ENCODE peak calls at places on chromosomes 13 and 19, in seven cellular contexts. Q is MM.1S, V is SK-N-SH, L is PC-9, N is GM23338, K is PC-3, R is HCT116. I is an unnamed sample. For H3K27me3 and H3K9me2, the result is how much of the 10 kb centered on the place peaks cover.

GRCh38 chr19:17302391-17303166 is 646 bp downstream of the ABHD8 start:
- DNase-seq in K (peak), Q (no peak), N (peak), R (no peak), V (no peak), L (peak), I (no peak)

GRCh38 chr19:28726533-28726932 is 486.4 kb downstream of the UQCRFS1 start:
- DNase-seq in Q (no peak), N (no peak), V (no peak), R (no peak), L (no peak), K (no peak), I (no peak)

GRCh38 chr13:46475586-46475991 is 77.4 kb upstream of the LRCH1 start:
- DNase-seq in K (peak), N (no peak), L (no peak), V (no peak), Q (no peak), R (no peak), I (no peak)

GRCh38 chr19:14502334-14503092 is 6.6 kb upstream of the GIPC1 start:
- DNase-seq in R (no peak), L (peak), N (no peak), K (peak), V (no peak), Q (no peak), I (no peak)

GRCh38 chr19:21587117-21587461 is 81.7 kb downstream of the ZNF429 start:
- DNase-seq in V (no peak), Q (no peak), R (no peak), K (no peak), N (peak), L (no peak), I (no peak)

GRCh38 chr13:60162096-60162495 is 1.6 kb downstream of the DIAPH3 start:
- DNase-seq in N (no peak), R (no peak), V (no peak), Q (no peak), L (no peak), K (no peak), I (no peak)

GRCh38 chr19:35777961-35778360 is 2.6 kb downstream of the ARHGAP33 start:
- DNase-seq in V (no peak), L (no peak), K (no peak), Q (no peak), R (no peak), N (no peak), I (no peak)

GRCh38 chr19:7272856-7273578 is 21.2 kb downstream of the INSR start:
- DNase-seq in N (no peak), Q (no peak), V (no peak), R (no peak), L (no peak), K (no peak), I (no peak)

GRCh38 chr19:35306473-35307246 is 14.7 kb downstream of the MAG start:
- DNase-seq in V (no peak), R (no peak), N (peak), Q (no peak), L (peak), K (peak), I (no peak)

GRCh38 chr13:44267966-44268365 is 105.7 kb upstream of the SERP2 start:
- DNase-seq in N (no peak), R (no peak), K (peak), V (no peak), Q (no peak), L (peak), I (no peak)

GRCh38 chr19:15468675-15469512 is 4.5 kb upstream of the RASAL3 start:
- DNase-seq in L (no peak), N (no peak), K (no peak), Q (no peak), R (no peak), V (peak), I (no peak)

GRCh38 chr19:11273288-11273687 is 11.0 kb upstream of the DOCK6 start:
- DNase-seq in N (no peak), L (no peak), R (no peak), V (no peak), K (no peak), Q (no peak), I (no peak)

GRCh38 chr13:21033224-21033855 is 28.0 kb downstream of the LATS2 start:
- DNase-seq in L (no peak), V (no peak), Q (no peak), K (peak), N (no peak), R (no peak), I (no peak)

GRCh38 chr19:38470788-38471480 is 37.4 kb downstream of the RYR1 start:
- DNase-seq in L (no peak), V (no peak), Q (no peak), R (no peak), K (no peak), N (no peak), I (no peak)

GRCh38 chr19:55077106-55077505 is 1.4 kb downstream of the EPS8L1 start:
- DNase-seq in K (no peak), V (no peak), L (no peak), R (no peak), N (no peak), Q (no peak), I (no peak)

GRCh38 chr13:44148159-44148929 is 225.3 kb upstream of the SERP2 start:
- DNase-seq in L (no peak), R (no peak), K (peak), V (no peak), Q (no peak), N (no peak), I (no peak)

GRCh38 chr13:22848539-22849052 is 332.2 kb upstream of the SGCG start:
- DNase-seq in L (no peak), V (peak), N (peak), R (no peak), K (no peak), Q (no peak), I (peak)

GRCh38 chr19:39398297-39398864 is 7.2 kb downstream of the MED29 start:
- DNase-seq in L (peak), K (peak), V (no peak), R (peak), Q (peak), N (no peak), I (peak)

GRCh38 chr13:34867590-34867989 is 74.5 kb upstream of the NBEA start:
- DNase-seq in K (peak), R (no peak), N (no peak), V (no peak), L (no peak), Q (no peak), I (no peak)

GRCh38 chr13:30416471-30416870 is 5.8 kb upstream of the UBE2L5 start:
- DNase-seq in R (no peak), L (no peak), V (no peak), K (no peak), Q (no peak), N (no peak), I (no peak)

GRCh38 chr19:57708641-57709354 is at the start of gene ZNF154:
- DNase-seq in Q (no peak), K (no peak), N (peak), R (no peak), V (no peak), L (no peak), I (peak)

GRCh38 chr19:41595890-41596280 is 19.9 kb downstream of the CEACAM21 start:
- DNase-seq in R (no peak), K (no peak), N (no peak), Q (no peak), V (no peak), L (no peak), I (no peak)

GRCh38 chr19:38837656-38838121 is 6.1 kb upstream of the ECH1 start:
- DNase-seq in K (peak), N (no peak), L (peak), V (no peak), Q (no peak), R (no peak), I (peak)

GRCh38 chr19:16372065-16372915 is 47.7 kb downstream of the KLF2 start:
- DNase-seq in L (no peak), R (no peak), K (no peak), N (no peak), Q (no peak), V (no peak), I (no peak)

GRCh38 chr19:9528757-9529336 is 9.6 kb downstream of the ZNF426 start:
- DNase-seq in R (no peak), Q (no peak), L (peak), V (no peak), N (peak), K (peak), I (no peak)

GRCh38 chr19:47099576-47100050 is 14.0 kb downstream of the ZC3H4 start:
- DNase-seq in L (no peak), K (no peak), N (no peak), R (no peak), Q (no peak), V (no peak), I (no peak)

GRCh38 chr13:75771818-75772217 is 135.7 kb downstream of the LMO7 start:
- DNase-seq in Q (no peak), L (peak), N (no peak), K (peak), R (peak), V (no peak), I (no peak)

GRCh38 chr13:32530841-32531253 is 7.7 kb downstream of the N4BP2L2 start:
- DNase-seq in K (no peak), L (no peak), R (no peak), Q (peak), V (no peak), N (peak), I (peak)

GRCh38 chr13:39900106-39900750 is 244.8 kb downstream of the COG6 start:
- DNase-seq in V (no peak), R (no peak), Q (no peak), L (no peak), N (no peak), K (no peak), I (no peak)

GRCh38 chr13:102638741-102639140 is 42.0 kb downstream of the TPP2 start:
- DNase-seq in Q (no peak), K (no peak), V (no peak), N (no peak), L (no peak), R (no peak), I (no peak)

GRCh38 chr19:47415953-47416666 is 3.2 kb downstream of the MEIS3 start:
- DNase-seq in L (no peak), N (no peak), Q (no peak), K (no peak), R (no peak), V (no peak), I (no peak)

GRCh38 chr13:106113796-106114195 is 421.7 kb downstream of the EFNB2 start:
- DNase-seq in V (no peak), N (no peak), L (no peak), Q (no peak), K (no peak), R (no peak), I (no peak)

GRCh38 chr13:93925976-93926375 is 553.5 kb downstream of the DCT start:
- DNase-seq in Q (no peak), R (no peak), V (no peak), N (no peak), L (no peak), K (no peak), I (no peak)

DNA sequence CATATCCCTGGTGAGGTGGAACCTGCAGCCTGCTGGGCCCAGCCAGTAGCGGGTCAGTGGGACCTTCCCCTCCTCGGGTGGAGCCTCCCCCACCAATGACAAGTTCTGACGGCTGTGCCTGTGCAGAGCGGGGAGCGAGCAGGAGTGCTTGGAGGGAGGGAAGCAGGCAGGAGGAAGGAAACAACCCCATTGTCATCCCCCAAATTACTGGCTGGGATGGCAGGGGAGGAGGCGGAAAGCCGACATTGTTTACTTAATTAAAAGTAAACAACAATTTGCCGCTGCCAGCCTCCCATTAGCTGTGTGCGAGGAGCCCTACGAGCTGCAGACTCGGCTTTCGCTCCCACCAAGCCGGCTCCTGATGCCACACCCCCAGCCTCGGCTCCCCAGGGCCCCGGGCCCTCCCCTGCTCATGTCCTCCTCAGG is 45.5 kb downstream of the LYL1 start:
- DNase-seq in N (no peak), R (no peak), Q (no peak), V (no peak), K (peak), L (no peak), I (peak)
- H3K27me3 ChIP-seq in N (half or more), R (under half), Q (under half), V (under half), K (under half), L (under half), I (under half)

GRCh38 chr19:33684550-33685303 is 63.0 kb downstream of the CHST8 start:
- DNase-seq in R (no peak), N (no peak), Q (no peak), K (no peak), V (peak), L (no peak), I (no peak)

GRCh38 chr19:33683881-33684549 is 62.3 kb downstream of the CHST8 start:
- DNase-seq in Q (no peak), R (no peak), L (no peak), V (no peak), K (peak), N (peak), I (peak)

GRCh38 chr19:33686687-33687541 is 65.2 kb downstream of the CHST8 start:
- DNase-seq in K (no peak), R (no peak), V (peak), N (no peak), L (no peak), Q (no peak), I (no peak)

GRCh38 chr19:33686246-33686645 is 64.5 kb downstream of the CHST8 start:
- DNase-seq in Q (no peak), N (no peak), K (no peak), R (no peak), L (no peak), V (no peak), I (no peak)

DNA sequence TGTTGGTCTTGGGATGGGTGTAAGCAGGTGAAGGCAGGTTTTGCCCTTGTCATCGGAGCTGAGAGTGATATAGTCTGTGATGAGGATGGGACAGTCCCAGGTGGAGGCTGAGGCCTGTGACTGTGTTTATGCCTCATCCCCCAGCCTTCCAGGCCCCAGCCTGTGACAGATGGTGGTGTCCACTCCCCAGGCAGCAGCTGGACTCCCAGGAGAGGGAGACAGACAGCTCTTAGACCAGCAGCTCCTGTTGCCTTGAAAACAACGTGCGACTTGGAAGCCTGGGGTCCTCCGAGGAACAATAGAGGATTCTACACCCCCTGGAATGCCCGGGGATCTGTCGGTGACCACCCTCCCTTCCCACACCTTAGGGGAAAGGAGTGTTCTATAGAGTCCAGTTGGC is 63.8 kb downstream of the CHST8 start:
- DNase-seq in V (peak), K (no peak), Q (no peak), N (no peak), L (no peak), R (no peak), I (no peak)
- H3K9me2 ChIP-seq in V (under half), K (under half), Q (under half), N (under half), L (under half), R (under half), I (under half)

GRCh38 chr19:1942078-1942933 is 1.3 kb downstream of the CSNK1G2 start:
- DNase-seq in R (no peak), V (peak), L (no peak), N (peak), K (peak), Q (peak), I (peak)

GRCh38 chr19:1944088-1944915 is 3.3 kb downstream of the CSNK1G2 start:
- DNase-seq in K (no peak), R (no peak), V (no peak), L (no peak), Q (no peak), N (no peak), I (no peak)

GRCh38 chr19:1944916-1945561 is 4.1 kb downstream of the CSNK1G2 start:
- DNase-seq in V (no peak), R (no peak), L (no peak), K (no peak), N (no peak), Q (no peak), I (no peak)

GRCh38 chr19:1942934-1943555 is 2.1 kb downstream of the CSNK1G2 start:
- DNase-seq in L (no peak), K (no peak), Q (no peak), V (no peak), R (no peak), N (no peak), I (no peak)

GRCh38 chr19:1943661-1944087 is 2.7 kb downstream of the CSNK1G2 start:
- DNase-seq in V (no peak), Q (no peak), L (no peak), K (no peak), N (no peak), R (no peak), I (no peak)
- TF ChIP-seq CTCF in V (no peak), Q (no peak), L (no peak), K (no peak), N (no peak), R (no peak), I (no peak)

DNA sequence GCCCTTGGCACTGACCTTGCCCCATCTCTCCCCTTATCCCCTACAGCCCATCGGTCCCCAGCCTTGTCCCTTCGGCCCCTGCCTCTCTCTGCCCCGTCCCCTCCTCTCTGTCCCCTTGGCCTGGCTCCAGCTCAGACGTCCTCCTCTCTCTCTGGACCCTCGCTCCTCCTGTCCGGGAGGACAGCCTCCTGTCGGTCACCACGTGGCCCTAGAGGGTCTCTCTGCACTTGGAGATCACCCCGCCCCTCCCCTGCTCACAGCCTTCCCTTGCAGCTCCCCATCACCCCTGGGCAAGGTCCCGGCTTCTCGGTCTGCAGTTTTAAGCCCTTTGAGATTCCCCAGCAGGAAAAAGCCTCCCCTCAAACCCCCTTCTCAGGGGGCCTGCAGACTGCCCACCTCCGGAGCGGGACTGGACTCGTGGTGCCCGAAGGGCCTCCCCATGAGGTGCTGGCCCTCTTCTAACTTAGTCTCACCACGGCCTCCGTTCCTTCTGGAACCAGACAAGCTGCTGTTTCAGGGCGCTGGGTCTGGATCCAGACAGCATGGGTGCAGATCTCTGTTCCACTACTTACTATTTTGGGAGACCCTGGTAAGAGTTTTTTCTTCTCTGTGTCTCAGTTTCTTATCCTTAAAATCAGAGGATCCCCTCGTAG is 3.3 kb upstream of the KLK15 start:
- DNase-seq in R (no peak), Q (no peak), V (no peak), K (no peak), N (peak), L (no peak), I (no peak)
- H3K27me3 ChIP-seq in R (under half), Q (half or more), V (under half), K (under half), N (under half), L (under half), I (under half)

GRCh38 chr13:41018583-41018909 is 570 bp downstream of the ELF1 start:
- DNase-seq in V (no peak), L (no peak), R (no peak), Q (no peak), N (no peak), K (no peak), I (no peak)

GRCh38 chr13:41017153-41017552 is 2.0 kb downstream of the ELF1 start:
- DNase-seq in Q (peak), R (no peak), K (no peak), N (no peak), V (no peak), L (no peak), I (peak)

GRCh38 chr13:41019027-41019487 is at the start of gene ELF1:
- DNase-seq in Q (peak), V (no peak), L (peak), K (peak), R (peak), N (peak), I (peak)

GRCh38 chr13:41017744-41018582 is 1.2 kb downstream of the ELF1 start:
- DNase-seq in K (peak), N (no peak), L (no peak), Q (no peak), R (no peak), V (no peak), I (no peak)

DNA sequence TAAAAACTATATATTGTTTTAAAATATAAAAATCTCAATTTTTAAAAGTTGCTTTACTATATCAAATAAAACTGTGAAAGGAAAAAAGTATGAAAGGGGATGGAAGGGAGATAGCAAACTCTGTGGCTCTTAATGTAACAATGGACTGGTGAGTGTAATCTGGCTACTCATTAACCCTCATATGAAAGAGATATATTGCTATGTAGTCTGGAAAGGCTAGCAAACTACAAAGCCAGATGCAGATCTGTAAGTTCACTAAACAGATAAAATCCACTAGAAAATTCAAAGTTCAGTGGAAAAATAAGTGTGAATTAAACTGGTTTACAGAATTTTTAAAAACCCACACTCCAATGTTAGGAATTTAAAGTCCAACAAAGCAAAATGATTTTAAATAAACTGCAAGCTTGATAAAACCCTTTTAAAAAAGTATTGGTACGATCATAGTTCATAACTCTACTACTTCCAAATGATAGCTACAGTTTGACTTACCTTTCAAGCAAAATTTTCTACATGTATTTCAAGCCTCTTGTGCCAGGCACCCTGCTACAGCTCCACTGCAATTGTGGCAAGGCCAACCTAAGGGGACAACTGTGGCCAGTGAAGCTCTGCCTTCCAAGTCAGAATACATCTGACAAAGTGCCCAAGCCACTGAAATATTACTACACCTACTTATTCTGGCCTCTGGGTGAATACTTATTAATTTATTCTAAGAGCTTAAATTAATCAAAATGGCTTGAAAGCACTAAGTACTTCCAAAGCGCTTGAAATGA is 647 bp upstream of the ELF1 start:
- DNase-seq in L (no peak), R (no peak), V (peak), Q (no peak), K (no peak), N (no peak), I (peak)
- H3K9me2 ChIP-seq in L (under half), R (under half), V (under half), Q (under half), K (under half), N (under half), I (under half)

DNA sequence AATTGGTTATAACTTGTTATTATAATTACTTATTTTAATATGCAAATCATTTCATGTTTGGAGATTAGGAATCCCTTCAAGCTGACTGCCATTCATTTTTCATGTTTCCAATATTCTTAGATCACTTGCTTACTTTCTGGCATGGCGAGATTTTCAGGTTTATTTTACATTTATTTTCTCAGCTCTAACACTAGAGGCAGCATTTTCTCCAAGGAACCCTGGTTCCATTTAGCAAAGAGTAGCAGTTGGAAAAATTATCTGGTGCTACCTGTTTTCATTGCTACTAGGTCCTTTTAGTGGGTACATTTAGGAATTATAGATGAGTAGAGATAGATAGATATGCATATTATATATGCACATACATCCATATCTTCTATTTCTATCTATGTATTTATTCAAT is 90.9 kb upstream of the TRPC4 start:
- DNase-seq in R (no peak), V (no peak), Q (no peak), K (peak), L (no peak), N (peak), I (no peak)
- TF ChIP-seq CTCF in R (no peak), V (peak), Q (no peak), K (peak), L (no peak), N (peak), I (peak)

I was measured in hepatocyte.